ENCODE peak calls at places on chromosomes 6 and 20, in five cellular contexts. Z is left cardiac atrium; B is activated CD4-positive, alpha-beta T cell treated with anti-CD3 and anti-CD28 coated beads, Interleukin-2, amount 50 U/mL, for 48 hours; J is GM06990; U is stimulated activated naive CD4-positive, alpha-beta T cell. T is an unnamed sample.

GRCh38 chr6:111478749-111479148 is 4.3 kb downstream of the REV3L start:
- DNase-seq in B (no peak), U (peak; percentile 28), J (peak; percentile 33), Z (no peak), T (no peak)

GRCh38 chr20:34948030-34948429 is 7.6 kb downstream of the GSS start:
- DNase-seq in B (no peak), Z (no peak), U (no peak), J (no peak), T (no peak)

GRCh38 chr6:138682722-138683521 is 90.6 kb upstream of the CCDC28A start:
- DNase-seq in J (no peak), Z (peak; percentile 34), U (no peak), B (no peak), T (no peak)

GRCh38 chr6:30685977-30686907 is at the start of gene PPP1R18:
- DNase-seq in U (peak; percentile 55), J (peak; percentile 81), Z (peak; percentile 89), B (peak; percentile 92), T (peak; percentile 90)

GRCh38 chr20:18587665-18588553 is at the start of gene DTD1:
- DNase-seq in J (peak; percentile 92), U (peak; percentile 33), B (peak; percentile 95), Z (peak; percentile 97), T (peak; percentile 96)

GRCh38 chr6:34414999-34415858 is 10.6 kb downstream of the RPS10 start:
- DNase-seq in U (peak; percentile 42), Z (peak; percentile 57), J (no peak), B (no peak), T (no peak)

GRCh38 chr20:1460275-1460674 is 6.4 kb downstream of the NSFL1C start:
- DNase-seq in B (no peak), J (no peak), U (no peak), Z (no peak), T (no peak)

GRCh38 chr6:87066449-87067288 is 28.2 kb downstream of the CGA start:
- DNase-seq in U (no peak), J (peak; percentile 12), Z (peak; percentile 36), B (peak; percentile 24), T (peak; percentile 32)

GRCh38 chr6:157386023-157386422 is 5.0 kb downstream of the ZDHHC14 start:
- DNase-seq in Z (no peak), U (no peak), J (no peak), B (no peak), T (no peak)

GRCh38 chr6:129575378-129576118 is 134.4 kb downstream of the ARHGAP18 start:
- DNase-seq in B (no peak), J (no peak), U (no peak), Z (no peak), T (no peak)

GRCh38 chr6:34560366-34561226 is 4.5 kb upstream of the SPDEF start:
- DNase-seq in Z (peak; percentile 54), B (no peak), U (no peak), J (no peak), T (no peak)

GRCh38 chr6:14505391-14505790 is 387.8 kb downstream of the CD83 start:
- DNase-seq in U (no peak), Z (no peak), B (no peak), J (no peak), T (no peak)

GRCh38 chr6:122049341-122049740 is 350.1 kb upstream of the HSF2 start:
- DNase-seq in J (no peak), B (no peak), Z (no peak), U (no peak), T (no peak)

GRCh38 chr6:162621246-162621645 is 106.3 kb downstream of the PRKN start:
- DNase-seq in Z (no peak), U (no peak), B (peak; percentile 3), J (no peak), T (peak; percentile 15)

GRCh38 chr6:8940356-8940755 is 505.0 kb upstream of the SLC35B3 start:
- DNase-seq in J (no peak), U (no peak), Z (no peak), B (no peak), T (no peak)

GRCh38 chr20:36264426-36265246 is 28.4 kb downstream of the AAR2 start:
- DNase-seq in J (no peak), B (no peak), Z (no peak), U (no peak), T (no peak)

GRCh38 chr6:162907876-162908481 is 180.2 kb downstream of the PACRG start:
- DNase-seq in J (no peak), Z (no peak), U (no peak), B (no peak), T (no peak)

GRCh38 chr6:141667580-141668309 is 465.0 kb upstream of the GJE1 start:
- DNase-seq in B (no peak), U (no peak), Z (no peak), J (no peak), T (no peak)

GRCh38 chr6:148530394-148530923 is 187.8 kb downstream of the SASH1 start:
- DNase-seq in B (no peak), U (no peak), J (no peak), Z (no peak), T (no peak)

GRCh38 chr6:106637051-106637717 is 7.8 kb downstream of the QRSL1 start:
- DNase-seq in J (no peak), U (no peak), B (no peak), Z (no peak), T (no peak)

GRCh38 chr6:137033828-137034227 is 10.9 kb downstream of the IL20RA start:
- DNase-seq in J (peak; percentile 48), Z (no peak), U (peak; percentile 11), B (peak; percentile 56), T (peak; percentile 65)

GRCh38 chr6:101236709-101237108 is 156.8 kb upstream of the GRIK2 start:
- DNase-seq in U (no peak), B (no peak), Z (no peak), J (no peak), T (no peak)

GRCh38 chr20:43495388-43495787 is 12.1 kb upstream of the L3MBTL1 start:
- DNase-seq in J (no peak), U (no peak), B (no peak), Z (no peak), T (no peak)

GRCh38 chr6:109892451-109893435 is 85.4 kb upstream of the GPR6 start:
- DNase-seq in U (no peak), B (no peak), J (no peak), Z (no peak), T (no peak)

GRCh38 chr20:45701104-45701503 is 734 bp upstream of the WFDC13 start:
- DNase-seq in B (no peak), Z (no peak), J (peak; percentile 13), U (no peak), T (no peak)

GRCh38 chr20:45890077-45890996 is 671 bp downstream of the NEURL2 start:
- DNase-seq in Z (peak; percentile 90), J (peak; percentile 65), U (no peak), B (peak; percentile 56), T (peak; percentile 69)

GRCh38 chr6:119791746-119792145 is 442.2 kb upstream of the MAN1A1 start:
- DNase-seq in U (no peak), B (no peak), Z (no peak), J (no peak), T (no peak)

GRCh38 chr6:146593978-146594377 is 4.8 kb upstream of the ADGB start:
- DNase-seq in B (no peak), J (no peak), Z (no peak), U (no peak), T (no peak)

GRCh38 chr6:52725133-52725529 is 38.1 kb downstream of the GSTA2 start:
- DNase-seq in J (no peak), Z (no peak), B (no peak), U (no peak), T (no peak)

GRCh38 chr20:11092151-11092550 is 418.4 kb upstream of the JAG1 start:
- DNase-seq in J (no peak), Z (no peak), U (no peak), B (no peak), T (no peak)

GRCh38 chr20:16926626-16927025 is 178.5 kb downstream of the OTOR start:
- DNase-seq in B (no peak), U (no peak), Z (no peak), J (no peak), T (no peak)